ENCODE peak calls at places on chromosomes 13 and 19, in ten cellular contexts. One of them, this sample, is unnamed.

GRCh38 chr13:61989984-61990383 is 574.3 kb upstream of the PCDH20 start:
- DNase-seq in activated CD4-positive, CD25-positive, alpha-beta regulatory T cell treated with anti-CD3 and anti-CD28 coated beads, Interleukin-2, amount 50 U/mL, for 72 hours: no peak
- DNase-seq in astrocyte: no peak
- DNase-seq in H7: no peak
- DNase-seq in A549: no peak
- DNase-seq in left colon: no peak
- DNase-seq in activated CD8-positive, alpha-beta T cell treated with anti-CD3 and anti-CD28 coated beads, Interleukin-2, amount 10 ng/mL, durations not matched to agents 7 days and 5 days: no peak
- DNase-seq in stimulated activated CD8-positive, alpha-beta memory T cell treated with anti-CD3 and anti-CD28 coated beads, Interleukin-2, amount 100 ng/mL, for 48 hours: no peak
- DNase-seq in GM19239: no peak
- DNase-seq in activated gamma-delta T cell treated with Interleukin-2 at 50 U/mL for 16 hours: no peak
- DNase-seq in this sample: no peak

GRCh38 chr19:8174706-8175105 is 25.3 kb upstream of the FBN3 start:
- DNase-seq in activated CD4-positive, CD25-positive, alpha-beta regulatory T cell treated with anti-CD3 and anti-CD28 coated beads, Interleukin-2, amount 50 U/mL, for 72 hours: no peak
- DNase-seq in astrocyte: peak
- DNase-seq in H7: no peak
- DNase-seq in A549: no peak
- DNase-seq in left colon: no peak
- DNase-seq in activated CD8-positive, alpha-beta T cell treated with anti-CD3 and anti-CD28 coated beads, Interleukin-2, amount 10 ng/mL, durations not matched to agents 7 days and 5 days: no peak
- DNase-seq in stimulated activated CD8-positive, alpha-beta memory T cell treated with anti-CD3 and anti-CD28 coated beads, Interleukin-2, amount 100 ng/mL, for 48 hours: no peak
- DNase-seq in GM19239: no peak
- DNase-seq in activated gamma-delta T cell treated with Interleukin-2 at 50 U/mL for 16 hours: no peak
- DNase-seq in this sample: no peak

GRCh38 chr13:42320375-42320787 is 48.4 kb downstream of the AKAP11 start:
- DNase-seq in activated CD4-positive, CD25-positive, alpha-beta regulatory T cell treated with anti-CD3 and anti-CD28 coated beads, Interleukin-2, amount 50 U/mL, for 72 hours: no peak
- DNase-seq in astrocyte: no peak
- DNase-seq in H7: peak
- DNase-seq in A549: no peak
- DNase-seq in left colon: no peak
- DNase-seq in activated CD8-positive, alpha-beta T cell treated with anti-CD3 and anti-CD28 coated beads, Interleukin-2, amount 10 ng/mL, durations not matched to agents 7 days and 5 days: no peak
- DNase-seq in stimulated activated CD8-positive, alpha-beta memory T cell treated with anti-CD3 and anti-CD28 coated beads, Interleukin-2, amount 100 ng/mL, for 48 hours: no peak
- DNase-seq in GM19239: no peak
- DNase-seq in activated gamma-delta T cell treated with Interleukin-2 at 50 U/mL for 16 hours: no peak
- DNase-seq in this sample: no peak

GRCh38 chr13:114249062-114249461 is 14.4 kb downstream of the CDC16 start:
- DNase-seq in activated CD4-positive, CD25-positive, alpha-beta regulatory T cell treated with anti-CD3 and anti-CD28 coated beads, Interleukin-2, amount 50 U/mL, for 72 hours: no peak
- DNase-seq in astrocyte: no peak
- DNase-seq in H7: no peak
- DNase-seq in A549: no peak
- DNase-seq in left colon: peak
- DNase-seq in activated CD8-positive, alpha-beta T cell treated with anti-CD3 and anti-CD28 coated beads, Interleukin-2, amount 10 ng/mL, durations not matched to agents 7 days and 5 days: no peak
- DNase-seq in stimulated activated CD8-positive, alpha-beta memory T cell treated with anti-CD3 and anti-CD28 coated beads, Interleukin-2, amount 100 ng/mL, for 48 hours: no peak
- DNase-seq in GM19239: no peak
- DNase-seq in activated gamma-delta T cell treated with Interleukin-2 at 50 U/mL for 16 hours: no peak
- DNase-seq in this sample: no peak

GRCh38 chr13:101544979-101545378 is 92.5 kb downstream of the ITGBL1 start:
- DNase-seq in activated CD4-positive, CD25-positive, alpha-beta regulatory T cell treated with anti-CD3 and anti-CD28 coated beads, Interleukin-2, amount 50 U/mL, for 72 hours: no peak
- DNase-seq in astrocyte: no peak
- DNase-seq in H7: no peak
- DNase-seq in A549: no peak
- DNase-seq in left colon: no peak
- DNase-seq in activated CD8-positive, alpha-beta T cell treated with anti-CD3 and anti-CD28 coated beads, Interleukin-2, amount 10 ng/mL, durations not matched to agents 7 days and 5 days: no peak
- DNase-seq in stimulated activated CD8-positive, alpha-beta memory T cell treated with anti-CD3 and anti-CD28 coated beads, Interleukin-2, amount 100 ng/mL, for 48 hours: no peak
- DNase-seq in GM19239: no peak
- DNase-seq in activated gamma-delta T cell treated with Interleukin-2 at 50 U/mL for 16 hours: no peak
- DNase-seq in this sample: no peak

GRCh38 chr19:10321874-10322835 is 6.3 kb upstream of the FDX2 start:
- DNase-seq in activated CD4-positive, CD25-positive, alpha-beta regulatory T cell treated with anti-CD3 and anti-CD28 coated beads, Interleukin-2, amount 50 U/mL, for 72 hours: no peak
- DNase-seq in astrocyte: no peak
- DNase-seq in H7: peak
- DNase-seq in A549: no peak
- DNase-seq in left colon: peak
- DNase-seq in activated CD8-positive, alpha-beta T cell treated with anti-CD3 and anti-CD28 coated beads, Interleukin-2, amount 10 ng/mL, durations not matched to agents 7 days and 5 days: no peak
- DNase-seq in stimulated activated CD8-positive, alpha-beta memory T cell treated with anti-CD3 and anti-CD28 coated beads, Interleukin-2, amount 100 ng/mL, for 48 hours: no peak
- DNase-seq in GM19239: no peak
- DNase-seq in activated gamma-delta T cell treated with Interleukin-2 at 50 U/mL for 16 hours: no peak
- DNase-seq in this sample: no peak

GRCh38 chr13:33639158-33639557 is 178.8 kb upstream of the RFC3 start:
- DNase-seq in activated CD4-positive, CD25-positive, alpha-beta regulatory T cell treated with anti-CD3 and anti-CD28 coated beads, Interleukin-2, amount 50 U/mL, for 72 hours: no peak
- DNase-seq in astrocyte: peak
- DNase-seq in H7: no peak
- DNase-seq in A549: no peak
- DNase-seq in left colon: no peak
- DNase-seq in activated CD8-positive, alpha-beta T cell treated with anti-CD3 and anti-CD28 coated beads, Interleukin-2, amount 10 ng/mL, durations not matched to agents 7 days and 5 days: no peak
- DNase-seq in stimulated activated CD8-positive, alpha-beta memory T cell treated with anti-CD3 and anti-CD28 coated beads, Interleukin-2, amount 100 ng/mL, for 48 hours: no peak
- DNase-seq in GM19239: no peak
- DNase-seq in activated gamma-delta T cell treated with Interleukin-2 at 50 U/mL for 16 hours: no peak
- DNase-seq in this sample: no peak

GRCh38 chr19:15488489-15489226 is 9.4 kb upstream of the PGLYRP2 start:
- DNase-seq in activated CD4-positive, CD25-positive, alpha-beta regulatory T cell treated with anti-CD3 and anti-CD28 coated beads, Interleukin-2, amount 50 U/mL, for 72 hours: no peak
- DNase-seq in astrocyte: no peak
- DNase-seq in H7: no peak
- DNase-seq in A549: no peak
- DNase-seq in left colon: no peak
- DNase-seq in activated CD8-positive, alpha-beta T cell treated with anti-CD3 and anti-CD28 coated beads, Interleukin-2, amount 10 ng/mL, durations not matched to agents 7 days and 5 days: no peak
- DNase-seq in stimulated activated CD8-positive, alpha-beta memory T cell treated with anti-CD3 and anti-CD28 coated beads, Interleukin-2, amount 100 ng/mL, for 48 hours: no peak
- DNase-seq in GM19239: no peak
- DNase-seq in activated gamma-delta T cell treated with Interleukin-2 at 50 U/mL for 16 hours: no peak
- DNase-seq in this sample: no peak

GRCh38 chr13:72390909-72391308 is 336.5 kb downstream of the MZT1 start:
- DNase-seq in activated CD4-positive, CD25-positive, alpha-beta regulatory T cell treated with anti-CD3 and anti-CD28 coated beads, Interleukin-2, amount 50 U/mL, for 72 hours: no peak
- DNase-seq in astrocyte: peak
- DNase-seq in H7: no peak
- DNase-seq in A549: no peak
- DNase-seq in left colon: no peak
- DNase-seq in activated CD8-positive, alpha-beta T cell treated with anti-CD3 and anti-CD28 coated beads, Interleukin-2, amount 10 ng/mL, durations not matched to agents 7 days and 5 days: no peak
- DNase-seq in stimulated activated CD8-positive, alpha-beta memory T cell treated with anti-CD3 and anti-CD28 coated beads, Interleukin-2, amount 100 ng/mL, for 48 hours: no peak
- DNase-seq in GM19239: no peak
- DNase-seq in activated gamma-delta T cell treated with Interleukin-2 at 50 U/mL for 16 hours: no peak
- DNase-seq in this sample: no peak

GRCh38 chr13:25215253-25215575 is 43.1 kb upstream of the AMER2 start:
- DNase-seq in activated CD4-positive, CD25-positive, alpha-beta regulatory T cell treated with anti-CD3 and anti-CD28 coated beads, Interleukin-2, amount 50 U/mL, for 72 hours: no peak
- DNase-seq in astrocyte: no peak
- DNase-seq in H7: no peak
- DNase-seq in A549: no peak
- DNase-seq in left colon: no peak
- DNase-seq in activated CD8-positive, alpha-beta T cell treated with anti-CD3 and anti-CD28 coated beads, Interleukin-2, amount 10 ng/mL, durations not matched to agents 7 days and 5 days: no peak
- DNase-seq in stimulated activated CD8-positive, alpha-beta memory T cell treated with anti-CD3 and anti-CD28 coated beads, Interleukin-2, amount 100 ng/mL, for 48 hours: no peak
- DNase-seq in GM19239: no peak
- DNase-seq in activated gamma-delta T cell treated with Interleukin-2 at 50 U/mL for 16 hours: no peak
- DNase-seq in this sample: no peak